ENCODE peak calls at places on chromosome 3, in six cellular contexts. O is T-cell, X is Daoy, F is ELR, Q is OCI-M1, V is NCI-H1694 treated with DMSO at 0.1 percent for 48 hours. Y is an unnamed sample.

GRCh38 chr3:133570139-133570936 is 3.1 kb upstream of the CDV3 start:
- DNase-seq in Q (no peak), X (peak), F (peak), O (no peak), V (no peak), Y (no peak)

GRCh38 chr3:138861755-138862333 is 27.1 kb upstream of the PIK3CB start:
- DNase-seq in F (peak), X (peak), Q (peak), O (no peak), V (no peak), Y (no peak)

GRCh38 chr3:6282920-6283319 is 578.0 kb upstream of the GRM7 start:
- DNase-seq in X (no peak), F (no peak), O (no peak), Q (peak), V (no peak), Y (no peak)

GRCh38 chr3:65350786-65351476 is 663.1 kb upstream of the ADAMTS9 start:
- DNase-seq in X (no peak), V (no peak), Q (no peak), F (no peak), O (no peak), Y (no peak)

GRCh38 chr3:36843065-36844051 is 79.0 kb upstream of the DCLK3 start:
- DNase-seq in V (no peak), X (peak), Q (peak), O (peak), F (peak), Y (no peak)

GRCh38 chr3:99503350-99503749 is 135.0 kb upstream of the COL8A1 start:
- DNase-seq in Q (no peak), F (peak), V (no peak), X (peak), O (no peak), Y (no peak)

GRCh38 chr3:186217820-186218164 is 108.9 kb upstream of the ETV5 start:
- DNase-seq in F (peak), X (peak), Q (peak), O (no peak), V (no peak), Y (no peak)

GRCh38 chr3:98587654-98588532 is 5.5 kb downstream of the CPOX start:
- DNase-seq in O (no peak), Q (no peak), V (no peak), X (no peak), F (no peak), Y (no peak)

GRCh38 chr3:46867550-46867898 is 4.3 kb upstream of the MYL3 start:
- DNase-seq in F (no peak), O (no peak), Q (no peak), X (no peak), V (no peak), Y (peak)